ENCODE peak calls at places on chromosomes 11 and 22, in seven cellular contexts. L is neural crest cell; X is NCI-H2081; H is stimulated activated CD8-positive, alpha-beta memory T cell treated with anti-CD3 and anti-CD28 coated beads, Interleukin-4, amount 100 ng/mL, for 4 hours; W is stimulated activated naive CD4-positive, alpha-beta T cell; Z is astrocyte of the cerebellum; I is activated T-cell treated with anti-CD3 and anti-CD28 coated beads for 48 hours. A is an unnamed sample.

GRCh38 chr11:124798991-124799383 is 1.2 kb downstream of the MSANTD2 start:
- DNase-seq in L (no peak), X (no peak), H (no peak), W (no peak), Z (peak), I (no peak), A (peak)

GRCh38 chr22:48824673-48825651 is 1002.7 kb downstream of the BRD1 start:
- DNase-seq in L (no peak), X (peak), H (no peak), W (no peak), Z (no peak), I (no peak), A (no peak)

GRCh38 chr11:73195191-73196007 is 22.7 kb upstream of the P2RY2 start:
- DNase-seq in L (no peak), X (no peak), H (no peak), W (no peak), Z (no peak), I (no peak), A (no peak)

GRCh38 chr11:33067294-33067693 is 27.9 kb downstream of the TCP11L1 start:
- DNase-seq in L (no peak), X (no peak), H (no peak), W (no peak), Z (no peak), I (no peak), A (peak)

GRCh38 chr11:2795491-2795991 is 90.0 kb downstream of the CDKN1C start:
- DNase-seq in L (no peak), X (no peak), H (no peak), W (no peak), Z (no peak), I (no peak), A (no peak)

GRCh38 chr11:115197433-115197832 is 306.8 kb downstream of the CADM1 start:
- DNase-seq in L (no peak), X (no peak), H (no peak), W (no peak), Z (no peak), I (no peak), A (no peak)

GRCh38 chr11:103031834-103032233 is 60.1 kb downstream of the DCUN1D5 start:
- DNase-seq in L (no peak), X (no peak), H (no peak), W (no peak), Z (no peak), I (no peak), A (no peak)

GRCh38 chr22:22955866-22956535 is 68.4 kb downstream of the IGLL5 start:
- DNase-seq in L (peak), X (peak), H (peak), W (peak), Z (peak), I (peak), A (peak)

GRCh38 chr11:130514316-130514715 is 65.9 kb downstream of the ADAMTS15 start:
- DNase-seq in L (no peak), X (no peak), H (no peak), W (no peak), Z (peak), I (no peak), A (no peak)

A was measured in NCI-H1417.